ENCODE peak calls at places on chromosomes 1 and 21, in seven cellular contexts. Q is pancreas, S is skeletal muscle cell, M is cardiac muscle cell, W is breast epithelium, Z is upper lobe of right lung, J is Panc1. E is an unnamed sample.

GRCh38 chr1:92992066-92992465 is 30.8 kb upstream of the DIPK1A start:
- DNase-seq in S (no peak), J (no peak), Z (no peak), W (no peak), M (no peak), Q (no peak), E (no peak)

GRCh38 chr1:100440075-100440809 is 87.9 kb downstream of the CDC14A start:
- DNase-seq in S (no peak), Z (no peak), J (no peak), Q (no peak), M (no peak), W (no peak), E (no peak)

GRCh38 chr1:17119076-17119743 is at the start of gene PADI2:
- DNase-seq in S (no peak), Q (peak; percentile 77), J (no peak), Z (peak; percentile 89), M (peak; percentile 54), W (peak; percentile 79), E (no peak)

GRCh38 chr1:164617607-164618564 is 58.9 kb downstream of the PBX1 start:
- DNase-seq in S (no peak), M (peak; percentile 34), J (peak; percentile 7), Z (no peak), Q (no peak), W (no peak), E (no peak)

GRCh38 chr1:37031871-37032270 is 2.4 kb downstream of the GRIK3 start:
- DNase-seq in J (no peak), S (no peak), Z (no peak), Q (no peak), W (no peak), M (no peak), E (no peak)

GRCh38 chr1:246121533-246121932 is 385.5 kb downstream of the SMYD3 start:
- DNase-seq in S (no peak), Q (no peak), M (peak; percentile 14), J (no peak), Z (no peak), W (no peak), E (no peak)

GRCh38 chr1:109980324-109981127 is 4.0 kb upstream of the AHCYL1 start:
- DNase-seq in W (peak; percentile 49), Q (peak; percentile 57), S (no peak), M (no peak), J (peak; percentile 38), Z (peak; percentile 75), E (no peak)

GRCh38 chr1:117466761-117467160 is 99.5 kb downstream of the MAN1A2 start:
- DNase-seq in Z (no peak), M (peak; percentile 19), J (no peak), Q (no peak), W (no peak), S (no peak), E (peak; percentile 8)

GRCh38 chr1:63034256-63034655 is 250.3 kb downstream of the ATG4C start:
- DNase-seq in Z (no peak), J (no peak), W (no peak), S (no peak), M (no peak), Q (no peak), E (no peak)

GRCh38 chr1:94539496-94539895 is 2.1 kb downstream of the F3 start:
- DNase-seq in S (no peak), W (no peak), Z (no peak), M (peak; percentile 33), Q (no peak), J (no peak), E (no peak)
- H3K4me3 ChIP-seq in S (peak overlapping the region; percentile 73), W (peak overlapping the region; percentile 92), Z (peak overlapping the region; percentile 85), M (no peak overlapping the region), Q (peak overlapping the region; percentile 90), J (no peak overlapping the region), E (peak overlapping the region; percentile 89)

DNA sequence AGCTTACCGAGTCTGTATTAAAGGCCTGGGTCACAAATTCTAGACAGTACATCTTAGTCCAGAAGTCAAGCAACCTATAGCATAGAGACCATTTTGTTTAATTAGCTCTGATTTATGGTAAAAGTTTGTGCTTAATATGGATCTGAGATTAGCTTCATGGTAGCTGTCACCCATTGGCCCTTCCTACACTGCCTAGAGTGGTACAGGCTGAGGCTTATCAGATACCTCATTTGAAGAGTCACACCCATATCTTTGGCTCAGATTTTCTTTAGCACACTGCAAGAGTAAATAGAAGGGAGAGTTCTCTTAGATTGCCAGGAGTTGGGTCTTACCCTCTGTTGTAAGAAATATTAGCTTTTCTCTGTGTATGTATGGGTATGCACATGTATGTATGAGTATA is 3.6 kb downstream of the AK4 start:
- DNase-seq in J (no peak), M (no peak), Q (no peak), S (no peak), Z (no peak), W (no peak), E (no peak)
- H3K4me3 ChIP-seq in J (no peak overlapping the region), M (no peak overlapping the region), Q (no peak overlapping the region), S (no peak overlapping the region), Z (no peak overlapping the region), W (no peak overlapping the region), E (no peak overlapping the region)

GRCh38 chr1:10511494-10511885 is 36.7 kb downstream of the PEX14 start:
- DNase-seq in Z (no peak), Q (no peak), J (no peak), S (no peak), W (no peak), M (no peak), E (no peak)

GRCh38 chr1:10509823-10510509 is 35.2 kb downstream of the PEX14 start:
- DNase-seq in Q (no peak), J (no peak), Z (no peak), S (no peak), W (no peak), M (no peak), E (no peak)

GRCh38 chr1:10508511-10508951 is 33.8 kb downstream of the PEX14 start:
- DNase-seq in W (no peak), Q (no peak), J (no peak), Z (no peak), M (no peak), S (no peak), E (no peak)

GRCh38 chr1:10513199-10513598 is 38.4 kb downstream of the PEX14 start:
- DNase-seq in M (no peak), S (no peak), Q (no peak), Z (no peak), W (no peak), J (no peak), E (no peak)

DNA sequence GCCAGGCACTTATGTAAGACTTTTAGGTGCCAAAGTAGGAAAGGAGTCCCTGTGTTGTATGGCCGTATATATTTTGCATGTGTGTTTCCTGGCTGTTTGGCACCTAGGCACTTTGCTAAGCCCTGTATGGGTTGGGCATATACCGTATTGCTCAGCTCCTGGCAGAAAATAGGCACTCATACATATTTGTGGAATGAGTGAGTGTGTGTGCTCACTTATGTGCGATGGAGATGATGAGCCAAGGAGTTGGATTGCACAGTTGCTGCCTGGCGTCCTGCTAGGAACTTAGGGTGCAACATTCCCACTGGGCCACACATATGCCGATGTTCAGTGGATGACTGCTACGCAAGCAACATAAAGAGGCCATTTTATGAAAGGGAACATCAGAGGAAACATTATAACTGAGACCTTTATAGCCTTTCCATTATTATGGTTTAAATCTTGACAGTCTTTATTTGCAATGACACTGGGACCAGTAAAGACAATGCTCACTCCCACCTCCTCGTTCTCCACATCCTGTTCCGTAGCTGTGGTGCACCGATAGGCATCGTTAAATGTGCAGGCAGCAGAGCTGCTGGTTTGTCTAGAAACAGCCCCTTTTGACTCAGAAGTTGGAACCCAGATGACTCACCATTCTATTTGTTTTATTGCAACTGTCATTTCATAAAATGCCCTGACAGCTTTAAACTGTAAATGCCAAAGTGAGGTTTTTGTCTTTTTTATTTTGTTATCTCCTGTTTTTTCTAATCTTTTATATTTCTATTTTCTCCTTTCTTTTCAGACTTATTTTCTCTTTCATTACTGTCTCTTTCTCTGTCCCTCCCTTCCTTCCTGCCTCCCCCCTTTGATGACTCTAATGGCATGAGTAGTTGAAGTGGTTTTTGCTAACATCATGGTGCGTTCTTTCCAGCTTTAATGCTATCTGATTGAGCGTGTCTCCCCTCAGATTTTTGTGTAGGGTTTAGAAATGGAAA is 36.1 kb downstream of the PEX14 start:
- DNase-seq in S (peak; percentile 76), Q (no peak), W (no peak), M (peak; percentile 74), Z (no peak), J (peak; percentile 90), E (no peak)
- H3K4me3 ChIP-seq in S (peak overlapping the region; percentile 11), Q (no peak overlapping the region), W (no peak overlapping the region), M (no peak overlapping the region), Z (peak overlapping the region; percentile 0), J (peak overlapping the region; percentile 26), E (peak overlapping the region; percentile 2)

GRCh38 chr1:77282866-77283539 is 1.2 kb downstream of the AK5 start:
- DNase-seq in M (peak; percentile 23), J (no peak), S (no peak), W (no peak), Z (no peak), Q (no peak), E (no peak)
- H3K4me3 ChIP-seq in M (peak overlapping the region; percentile 69), J (peak overlapping the region; percentile 59), S (peak overlapping the region; percentile 76), W (peak overlapping the region; percentile 48), Z (peak overlapping the region; percentile 43), Q (peak overlapping the region; percentile 43), E (peak overlapping the region; percentile 82)

GRCh38 chr1:40014253-40014706 is 26.2 kb upstream of the CAP1 start:
- DNase-seq in Z (no peak), W (no peak), M (peak; percentile 22), S (no peak), J (no peak), Q (no peak), E (no peak)
- H3K4me3 ChIP-seq in Z (no peak overlapping the region), W (no peak overlapping the region), M (no peak overlapping the region), S (no peak overlapping the region), J (no peak overlapping the region), Q (no peak overlapping the region), E (no peak overlapping the region)

GRCh38 chr1:229222081-229222480 is 48.8 kb upstream of the RAB4A start:
- DNase-seq in Q (no peak), S (no peak), W (no peak), J (no peak), Z (no peak), M (no peak), E (no peak)
- H3K4me3 ChIP-seq in Q (no peak overlapping the region), S (no peak overlapping the region), W (no peak overlapping the region), J (no peak overlapping the region), Z (no peak overlapping the region), M (no peak overlapping the region), E (no peak overlapping the region)

GRCh38 chr21:33975548-33976081 is 60.0 kb upstream of the ATP5PO start:
- DNase-seq in S (no peak), J (no peak), Q (no peak), Z (no peak), M (no peak), W (no peak), E (no peak)
- H3K4me3 ChIP-seq in S (peak overlapping the region; percentile 11), J (no peak overlapping the region), Q (no peak overlapping the region), Z (no peak overlapping the region), M (no peak overlapping the region), W (no peak overlapping the region), E (no peak overlapping the region)

DNA sequence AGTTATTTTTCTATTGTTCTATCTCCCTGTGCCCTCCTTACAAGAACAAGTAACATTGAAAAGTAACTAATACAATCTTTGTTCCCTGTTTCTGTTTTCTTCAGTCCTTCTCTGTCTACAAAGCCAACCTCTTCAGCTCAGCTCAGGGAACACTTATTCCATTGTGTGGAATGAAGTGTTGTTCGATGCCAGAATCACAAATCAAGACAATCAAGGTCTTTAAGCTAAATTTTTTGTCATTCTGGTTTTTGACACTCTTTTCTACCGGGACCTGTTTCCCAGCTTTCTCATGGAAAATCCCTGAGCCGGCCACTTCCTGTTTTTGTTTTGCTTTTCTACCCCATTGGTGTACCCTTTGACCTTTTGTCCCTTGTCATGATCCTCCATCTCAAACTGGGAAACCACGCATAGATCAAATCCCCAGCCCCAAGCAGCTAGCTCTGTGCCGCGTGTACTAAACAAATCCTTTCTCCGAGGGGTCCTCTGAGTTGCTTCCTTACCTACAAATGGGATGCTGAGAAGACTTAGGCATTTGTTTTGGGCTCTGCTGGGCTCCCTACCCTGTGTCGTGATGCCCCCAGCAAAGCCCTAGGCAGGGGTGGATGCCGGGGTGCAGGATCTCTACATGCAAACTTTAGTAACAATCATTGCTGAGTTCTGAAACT is 141.8 kb downstream of the TOMM20 start:
- DNase-seq in J (no peak), Q (no peak), S (no peak), M (peak; percentile 73), W (no peak), Z (no peak), E (no peak)
- H3K4me3 ChIP-seq in J (no peak overlapping the region), Q (no peak overlapping the region), S (no peak overlapping the region), M (no peak overlapping the region), W (no peak overlapping the region), Z (no peak overlapping the region), E (peak overlapping the region; percentile 21)

E was measured in SK-N-MC.